ENCODE peak calls at places on chromosomes 11 and 22, in ten cellular contexts. D is vagina, R is HCT116, C is spleen, Z is suprapubic skin, U is GM12878, F is stomach, P is breast epithelium, W is sigmoid colon, L is transverse colon. B is an unnamed sample.

GRCh38 chr11:78737891-78738290 is 163.2 kb upstream of the NARS2 start:
- DNase-seq in D (no peak), R (no peak), C (no peak), Z (no peak), U (no peak), F (no peak), P (no peak), W (no peak), L (no peak), B (no peak)

GRCh38 chr11:123061403-123062157 is at the start of gene HSPA8:
- DNase-seq in D (no peak), R (no peak), C (peak; percentile 94), Z (peak; percentile 92), U (no peak), F (peak; percentile 60), P (peak; percentile 60), W (peak; percentile 90), L (peak; percentile 75), B (peak; percentile 90)

GRCh38 chr11:111183706-111184105 is 61.8 kb upstream of the POU2AF2 start:
- DNase-seq in D (no peak), R (no peak), C (no peak), Z (no peak), U (no peak), F (no peak), P (no peak), W (no peak), L (no peak), B (no peak)

GRCh38 chr11:13423372-13423771 is 39.6 kb downstream of the BTBD10 start:
- DNase-seq in D (no peak), R (no peak), C (no peak), Z (no peak), U (no peak), F (no peak), P (no peak), W (no peak), L (no peak), B (no peak)

GRCh38 chr11:104191124-104191523 is 27.2 kb upstream of the PDGFD start:
- DNase-seq in D (no peak), R (no peak), C (no peak), Z (no peak), U (no peak), F (no peak), P (no peak), W (no peak), L (no peak), B (no peak)

GRCh38 chr11:65315204-65315865 is 669 bp downstream of the CDC42EP2 start:
- DNase-seq in D (no peak), R (peak; percentile 48), C (peak; percentile 95), Z (peak; percentile 88), U (no peak), F (peak; percentile 77), P (peak; percentile 74), W (peak; percentile 92), L (peak; percentile 85), B (peak; percentile 98)

GRCh38 chr22:38925571-38926041 is 31.8 kb upstream of the APOBEC3A start:
- DNase-seq in D (no peak), R (no peak), C (no peak), Z (no peak), U (no peak), F (no peak), P (no peak), W (no peak), L (no peak), B (no peak)

GRCh38 chr22:46542011-46542985 is 4.9 kb upstream of the CELSR1 start:
- DNase-seq in D (peak; percentile 91), R (no peak), C (peak; percentile 93), Z (peak; percentile 49), U (peak; percentile 21), F (peak; percentile 80), P (no peak), W (peak; percentile 78), L (peak; percentile 76), B (peak; percentile 89)

GRCh38 chr11:9573775-9574555 is 495 bp downstream of the WEE1 start:
- DNase-seq in D (no peak), R (no peak), C (peak; percentile 89), Z (peak; percentile 75), U (no peak), F (peak; percentile 31), P (no peak), W (no peak), L (peak; percentile 32), B (no peak)

GRCh38 chr11:102530558-102530957 is at the start of gene MMP7:
- DNase-seq in D (no peak), R (no peak), C (no peak), Z (no peak), U (no peak), F (no peak), P (no peak), W (no peak), L (no peak), B (peak; percentile 59)

GRCh38 chr11:111983187-111983986 is 41.8 kb upstream of the DLAT start:
- DNase-seq in D (no peak), R (no peak), C (no peak), Z (no peak), U (no peak), F (peak; percentile 71), P (peak; percentile 61), W (no peak), L (peak; percentile 79), B (peak; percentile 68)

GRCh38 chr11:19419021-19419750 is 178.4 kb upstream of the E2F8 start:
- DNase-seq in D (no peak), R (no peak), C (no peak), Z (no peak), U (no peak), F (no peak), P (no peak), W (no peak), L (no peak), B (no peak)

GRCh38 chr11:66969584-66970205 is 5.4 kb upstream of the C11orf86 start:
- DNase-seq in D (no peak), R (no peak), C (no peak), Z (no peak), U (no peak), F (no peak), P (no peak), W (no peak), L (no peak), B (no peak)

GRCh38 chr11:66015936-66016792 is 4.4 kb downstream of the CST6 start:
- DNase-seq in D (no peak), R (no peak), C (no peak), Z (no peak), U (no peak), F (no peak), P (no peak), W (no peak), L (no peak), B (no peak)

GRCh38 chr11:32713496-32713895 is 81.0 kb downstream of the CCDC73 start:
- DNase-seq in D (no peak), R (peak; percentile 8), C (no peak), Z (no peak), U (no peak), F (no peak), P (no peak), W (no peak), L (no peak), B (no peak)

GRCh38 chr22:23431337-23432072 is 148.6 kb downstream of the IGLL1 start:
- DNase-seq in D (peak; percentile 94), R (no peak), C (no peak), Z (no peak), U (no peak), F (no peak), P (no peak), W (no peak), L (no peak), B (no peak)
- TF ChIP-seq POLR2AphosphoS5 in D (no peak), R (no peak), C (no peak), Z (no peak), U (no peak), F (no peak), P (no peak), W (no peak), L (no peak), B (no peak)

GRCh38 chr11:128343134-128343514 is 244.2 kb downstream of the ETS1 start:
- DNase-seq in D (no peak), R (no peak), C (no peak), Z (no peak), U (no peak), F (no peak), P (no peak), W (no peak), L (no peak), B (no peak)
- H3K4me3 ChIP-seq in D (no peak overlapping the region), R (no peak overlapping the region), C (no peak overlapping the region), Z (no peak overlapping the region), U (no peak overlapping the region), F (no peak overlapping the region), P (no peak overlapping the region), W (no peak overlapping the region), L (no peak overlapping the region), B (no peak overlapping the region)

GRCh38 chr22:37659066-37659896 is 758 bp downstream of the PDXP start:
- DNase-seq in D (no peak), R (no peak), C (peak; percentile 90), Z (no peak), U (no peak), F (no peak), P (no peak), W (no peak), L (peak; percentile 81), B (no peak)

GRCh38 chr22:37659897-37660708 is 1.6 kb downstream of the PDXP start:
- DNase-seq in D (no peak), R (no peak), C (no peak), Z (no peak), U (no peak), F (no peak), P (no peak), W (no peak), L (peak; percentile 46), B (no peak)

GRCh38 chr22:37657590-37658132 is 862 bp upstream of the PDXP start:
- DNase-seq in D (no peak), R (no peak), C (no peak), Z (no peak), U (no peak), F (no peak), P (no peak), W (no peak), L (no peak), B (no peak)

GRCh38 chr22:37660709-37661045 is 2.2 kb downstream of the PDXP start:
- DNase-seq in D (no peak), R (no peak), C (no peak), Z (no peak), U (no peak), F (no peak), P (no peak), W (no peak), L (no peak), B (no peak)

GRCh38 chr22:37658133-37659065 is at the start of gene PDXP:
- DNase-seq in D (no peak), R (peak; percentile 100), C (peak; percentile 99), Z (peak; percentile 99), U (peak; percentile 99), F (peak; percentile 99), P (peak; percentile 99), W (peak; percentile 100), L (peak; percentile 99), B (peak; percentile 99)
- TF ChIP-seq POLR2A in D (no peak), R (peak; percentile 77), C (no peak), Z (peak; percentile 26), U (peak; percentile 84), F (no peak), P (no peak), W (no peak), L (no peak), B (peak; percentile 41)

GRCh38 chr11:92246637-92247036 is 22.0 kb downstream of the FAT3 start:
- DNase-seq in D (no peak), R (no peak), C (no peak), Z (no peak), U (no peak), F (no peak), P (no peak), W (no peak), L (no peak), B (no peak)
- TF ChIP-seq POLR2AphosphoS5 in D (no peak), R (no peak), C (no peak), Z (no peak), U (no peak), F (no peak), P (no peak), W (no peak), L (no peak), B (no peak)